ENCODE peak calls at places on chromosomes 1 and 21, in nine cellular contexts. L, R, H, G, A, K, I, D and N are unnamed samples.
A peak's percentile ranks its signal among the peaks of the same experiment; 100 is the strongest.

GRCh38 chr1:91427741-91428140 is 23.1 kb upstream of the HFM1 start:
- DNase-seq in L (no peak), R (no peak), H (no peak), G (no peak), A (no peak), K (no peak), I (no peak), D (no peak), N (no peak)

GRCh38 chr1:218361298-218362065 is 16.3 kb downstream of the TGFB2 start:
- DNase-seq in L (peak; percentile 81), R (no peak), H (peak; percentile 31), G (peak; percentile 45), A (peak; percentile 74), K (no peak), I (no peak), D (peak; percentile 62), N (no peak)

GRCh38 chr1:18951818-18952391 is 4.6 kb downstream of the IFFO2 start:
- DNase-seq in L (peak; percentile 30), R (no peak), H (no peak), G (no peak), A (no peak), K (peak; percentile 77), I (no peak), D (peak; percentile 59), N (no peak)

GRCh38 chr1:233151850-233152249 is 143.7 kb downstream of the PCNX2 start:
- DNase-seq in L (no peak), R (no peak), H (no peak), G (no peak), A (peak; percentile 9), K (no peak), I (no peak), D (no peak), N (no peak)

GRCh38 chr1:21926814-21927530 is 10.1 kb downstream of the HSPG2 start:
- DNase-seq in L (no peak), R (no peak), H (no peak), G (no peak), A (no peak), K (no peak), I (peak; percentile 40), D (peak; percentile 95), N (no peak)

GRCh38 chr1:181033799-181034391 is at the start of gene MR1:
- DNase-seq in L (peak; percentile 93), R (no peak), H (peak; percentile 81), G (peak; percentile 80), A (peak; percentile 87), K (peak; percentile 52), I (peak; percentile 57), D (peak; percentile 89), N (no peak)

GRCh38 chr1:16978589-16979474 is 1.6 kb downstream of the MFAP2 start:
- DNase-seq in L (peak; percentile 84), R (peak; percentile 86), H (no peak), G (peak; percentile 25), A (peak; percentile 95), K (no peak), I (no peak), D (peak; percentile 97), N (no peak)

GRCh38 chr1:24643362-24644346 is 552 bp downstream of the SRRM1 start:
- DNase-seq in L (peak; percentile 9), R (no peak), H (no peak), G (peak; percentile 56), A (no peak), K (no peak), I (peak; percentile 53), D (peak; percentile 9), N (no peak)

GRCh38 chr21:41897690-41898089 is 18.5 kb upstream of the PRDM15 start:
- DNase-seq in L (no peak), R (no peak), H (no peak), G (no peak), A (no peak), K (no peak), I (no peak), D (no peak), N (no peak)

GRCh38 chr21:41894922-41895557 is 15.9 kb upstream of the PRDM15 start:
- DNase-seq in L (peak; percentile 57), R (no peak), H (no peak), G (peak; percentile 47), A (peak; percentile 80), K (no peak), I (no peak), D (peak; percentile 39), N (no peak)

GRCh38 chr21:41897047-41897669 is 18.0 kb upstream of the PRDM15 start:
- DNase-seq in L (no peak), R (no peak), H (no peak), G (no peak), A (no peak), K (no peak), I (no peak), D (no peak), N (no peak)

GRCh38 chr21:41894511-41894910 is 15.4 kb upstream of the PRDM15 start:
- DNase-seq in L (no peak), R (no peak), H (no peak), G (no peak), A (no peak), K (no peak), I (no peak), D (no peak), N (no peak)

DNA sequence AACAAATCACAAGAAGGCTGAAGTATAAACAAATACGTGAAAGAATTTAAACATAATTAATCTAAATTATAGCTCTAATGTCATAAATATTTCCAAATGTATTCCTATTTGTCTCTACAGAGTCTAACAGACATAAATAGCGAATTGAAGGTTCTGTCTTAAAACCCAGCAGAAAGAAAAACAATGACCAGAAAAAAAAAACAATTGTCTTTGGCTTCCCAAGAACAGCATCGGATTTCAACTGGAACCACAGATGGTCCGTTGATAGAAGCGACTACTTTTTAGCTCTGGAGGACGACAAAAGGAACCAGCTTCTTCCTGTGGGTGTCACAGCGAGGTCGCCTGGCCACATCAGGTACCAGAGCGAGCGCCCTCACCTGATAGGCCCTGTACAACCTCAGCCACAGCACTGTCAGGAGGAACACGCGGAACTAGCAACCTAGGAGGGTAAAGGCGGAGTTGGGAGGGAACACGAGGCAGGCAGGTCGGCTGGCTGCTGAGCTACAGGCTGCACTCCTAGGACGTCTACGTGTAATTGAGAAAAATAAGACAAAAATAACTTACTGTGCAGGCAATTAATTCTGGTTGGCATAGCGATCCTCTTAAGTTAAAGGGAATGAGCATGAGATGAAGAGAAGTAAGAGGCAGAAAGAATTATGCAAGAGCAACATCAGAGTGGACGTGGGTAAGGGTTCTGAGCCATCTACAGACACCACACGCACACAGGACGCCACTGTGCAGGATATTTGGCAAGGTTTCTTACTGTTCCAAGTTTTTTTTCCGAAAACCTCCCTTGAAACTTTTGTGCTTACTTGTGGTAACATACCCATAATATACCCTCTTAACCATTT is 16.7 kb upstream of the PRDM15 start:
- DNase-seq in L (peak; percentile 44), R (no peak), H (no peak), G (no peak), A (peak; percentile 41), K (peak; percentile 64), I (no peak), D (no peak), N (no peak)
- TF ChIP-seq CTCF in L (no peak), R (no peak), H (no peak), G (no peak), A (no peak), K (no peak), I (no peak), D (no peak), N (no peak)

GRCh38 chr1:150764617-150765090 is 924 bp downstream of the CTSS start:
- DNase-seq in L (peak; percentile 94), R (peak; percentile 73), H (no peak), G (peak; percentile 70), A (peak; percentile 59), K (no peak), I (no peak), D (peak; percentile 84), N (no peak)
- H3K4me3 ChIP-seq in L (no peak overlapping the region), R (no peak overlapping the region), H (no peak overlapping the region), G (no peak overlapping the region), A (no peak overlapping the region), K (peak overlapping the region; percentile 44), I (no peak overlapping the region), D (no peak overlapping the region), N (peak overlapping the region; percentile 40)

GRCh38 chr21:42830456-42831455 is 48.6 kb downstream of the WDR4 start:
- DNase-seq in L (no peak), R (no peak), H (no peak), G (no peak), A (no peak), K (peak; percentile 15), I (no peak), D (no peak), N (no peak)
- TF ChIP-seq CTCF in L (peak; percentile 12), R (no peak), H (peak; percentile 13), G (peak; percentile 13), A (no peak), K (no peak), I (no peak), D (peak; percentile 20), N (no peak)

GRCh38 chr1:155169541-155169940 is 3.6 kb downstream of the KRTCAP2 start:
- DNase-seq in L (no peak), R (no peak), H (no peak), G (no peak), A (no peak), K (no peak), I (no peak), D (no peak), N (no peak)

GRCh38 chr1:155168456-155169210 is 4.5 kb downstream of the KRTCAP2 start:
- DNase-seq in L (no peak), R (no peak), H (no peak), G (no peak), A (no peak), K (peak; percentile 7), I (no peak), D (no peak), N (no peak)

GRCh38 chr1:155166006-155166372 is 7.1 kb downstream of the KRTCAP2 start:
- DNase-seq in L (no peak), R (no peak), H (no peak), G (no peak), A (no peak), K (peak; percentile 11), I (no peak), D (no peak), N (no peak)

GRCh38 chr1:155166373-155167165 is 6.5 kb downstream of the KRTCAP2 start:
- DNase-seq in L (peak; percentile 37), R (no peak), H (no peak), G (no peak), A (no peak), K (peak; percentile 18), I (peak; percentile 30), D (peak; percentile 20), N (no peak)

DNA sequence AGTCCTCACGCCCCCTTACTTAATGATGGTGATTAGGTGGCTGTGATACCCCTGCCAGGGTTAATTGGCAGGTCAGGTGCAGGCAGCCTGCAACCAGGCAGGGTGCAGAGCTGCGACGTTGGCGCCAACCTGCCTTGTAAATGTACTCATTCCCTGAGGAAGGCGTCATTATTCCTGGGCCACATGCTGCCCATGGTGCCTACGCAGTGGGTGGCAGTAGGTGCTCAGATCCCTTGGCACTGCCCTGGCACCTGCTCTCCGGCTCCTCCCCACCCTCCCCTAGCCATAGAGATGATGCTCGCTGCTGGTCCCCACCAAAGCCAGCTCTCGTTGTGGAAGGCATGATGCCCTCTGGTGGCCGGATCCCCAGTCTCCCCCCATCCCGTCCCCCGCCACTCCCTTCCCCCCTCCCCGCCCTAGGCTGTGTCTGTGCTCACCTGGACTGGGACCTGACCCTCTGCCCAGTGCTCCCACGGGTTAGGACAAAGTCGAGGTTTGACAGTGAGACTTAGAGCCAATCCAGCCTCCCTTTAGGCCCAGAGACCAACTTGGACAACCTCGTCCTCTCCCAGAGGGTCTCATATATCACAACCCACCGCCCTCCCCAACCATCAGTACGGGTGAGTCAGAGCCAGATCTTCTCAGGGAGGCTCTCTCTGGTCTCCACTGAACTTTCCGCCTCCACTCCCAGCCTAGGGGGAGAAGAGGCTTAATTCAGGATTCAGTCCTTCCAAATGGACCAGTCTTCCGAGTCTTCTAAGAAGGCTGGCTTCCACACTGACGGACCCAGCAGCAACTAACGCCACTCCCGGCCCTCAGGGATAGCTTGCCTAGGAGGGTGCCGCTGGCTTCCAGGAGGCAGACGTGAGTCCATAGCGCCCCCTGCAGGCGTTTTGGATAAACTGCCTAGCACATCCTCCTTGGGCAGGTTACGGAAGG is 5.7 kb downstream of the KRTCAP2 start:
- DNase-seq in L (peak; percentile 88), R (peak; percentile 77), H (peak; percentile 89), G (peak; percentile 86), A (peak; percentile 81), K (peak; percentile 82), I (peak; percentile 85), D (peak; percentile 68), N (no peak)
- H3K4me3 ChIP-seq in L (no peak overlapping the region), R (no peak overlapping the region), H (peak overlapping the region; percentile 59), G (no peak overlapping the region), A (no peak overlapping the region), K (no peak overlapping the region), I (no peak overlapping the region), D (no peak overlapping the region), N (peak overlapping the region; percentile 45)